ENCODE peak calls at places on chromosome 5, in seven cellular contexts. Y is OCI-LY7, H is PC-3, I is GM23338, V is SK-N-SH, X is HCT116, M is hepatocyte. C is an unnamed sample.

GRCh38 chr5:57895766-57896165 is 413.2 kb upstream of the ACTBL2 start:
- DNase-seq in Y (no peak), H (no peak), I (no peak), V (no peak), X (no peak), M (no peak), C (no peak)

GRCh38 chr5:32869216-32869615 is 158.1 kb downstream of the NPR3 start:
- DNase-seq in Y (no peak), H (peak; percentile 83), I (no peak), V (no peak), X (no peak), M (no peak), C (no peak)

GRCh38 chr5:134742134-134742533 is 3.8 kb downstream of the CAMLG start:
- DNase-seq in Y (no peak), H (no peak), I (no peak), V (no peak), X (no peak), M (no peak), C (no peak)

GRCh38 chr5:133818031-133818431 is 150.4 kb downstream of the C5orf15 start:
- DNase-seq in Y (no peak), H (peak; percentile 58), I (no peak), V (no peak), X (no peak), M (peak; percentile 66), C (peak; percentile 1)

GRCh38 chr5:114380721-114381120 is 18.9 kb downstream of the KCNN2 start:
- DNase-seq in Y (no peak), H (no peak), I (no peak), V (no peak), X (no peak), M (no peak), C (no peak)

GRCh38 chr5:134833340-134834032 is 12.3 kb upstream of the C5orf24 start:
- DNase-seq in Y (no peak), H (no peak), I (no peak), V (no peak), X (no peak), M (no peak), C (no peak)

GRCh38 chr5:179885491-179886090 is 22.1 kb downstream of the TBC1D9B start:
- DNase-seq in Y (no peak), H (no peak), I (no peak), V (no peak), X (no peak), M (no peak), C (no peak)

GRCh38 chr5:147751156-147751830 is 31.2 kb downstream of the JAKMIP2 start:
- DNase-seq in Y (no peak), H (no peak), I (no peak), V (no peak), X (no peak), M (no peak), C (no peak)

GRCh38 chr5:169706758-169707450 is 69.8 kb downstream of the DOCK2 start:
- DNase-seq in Y (no peak), H (peak; percentile 78), I (no peak), V (no peak), X (no peak), M (no peak), C (no peak)

GRCh38 chr5:35120745-35121144 is 73.0 kb upstream of the AGXT2 start:
- DNase-seq in Y (no peak), H (no peak), I (no peak), V (no peak), X (no peak), M (no peak), C (no peak)

GRCh38 chr5:43627028-43627427 is 24.0 kb downstream of the NNT start:
- DNase-seq in Y (peak; percentile 31), H (peak; percentile 80), I (peak; percentile 88), V (peak; percentile 47), X (peak; percentile 66), M (peak; percentile 39), C (peak; percentile 28)

GRCh38 chr5:156120777-156121176 is 206.2 kb upstream of the SGCD start:
- DNase-seq in Y (no peak), H (no peak), I (no peak), V (no peak), X (no peak), M (peak; percentile 5), C (no peak)

GRCh38 chr5:103894882-103895281 is 332.3 kb upstream of the NUDT12 start:
- DNase-seq in Y (no peak), H (no peak), I (peak; percentile 50), V (peak; percentile 27), X (no peak), M (no peak), C (no peak)

GRCh38 chr5:132883261-132883834 is 9.9 kb downstream of the LEAP2 start:
- DNase-seq in Y (peak; percentile 60), H (peak; percentile 63), I (peak; percentile 67), V (peak; percentile 53), X (peak; percentile 52), M (peak; percentile 79), C (peak; percentile 46)

GRCh38 chr5:73796164-73797141 is 170.5 kb downstream of the ARHGEF28 start:
- DNase-seq in Y (no peak), H (peak; percentile 87), I (no peak), V (no peak), X (no peak), M (peak; percentile 56), C (no peak)

GRCh38 chr5:25330721-25331120 is 685.9 kb upstream of the CDH10 start:
- DNase-seq in Y (no peak), H (no peak), I (no peak), V (no peak), X (no peak), M (no peak), C (no peak)

DNA sequence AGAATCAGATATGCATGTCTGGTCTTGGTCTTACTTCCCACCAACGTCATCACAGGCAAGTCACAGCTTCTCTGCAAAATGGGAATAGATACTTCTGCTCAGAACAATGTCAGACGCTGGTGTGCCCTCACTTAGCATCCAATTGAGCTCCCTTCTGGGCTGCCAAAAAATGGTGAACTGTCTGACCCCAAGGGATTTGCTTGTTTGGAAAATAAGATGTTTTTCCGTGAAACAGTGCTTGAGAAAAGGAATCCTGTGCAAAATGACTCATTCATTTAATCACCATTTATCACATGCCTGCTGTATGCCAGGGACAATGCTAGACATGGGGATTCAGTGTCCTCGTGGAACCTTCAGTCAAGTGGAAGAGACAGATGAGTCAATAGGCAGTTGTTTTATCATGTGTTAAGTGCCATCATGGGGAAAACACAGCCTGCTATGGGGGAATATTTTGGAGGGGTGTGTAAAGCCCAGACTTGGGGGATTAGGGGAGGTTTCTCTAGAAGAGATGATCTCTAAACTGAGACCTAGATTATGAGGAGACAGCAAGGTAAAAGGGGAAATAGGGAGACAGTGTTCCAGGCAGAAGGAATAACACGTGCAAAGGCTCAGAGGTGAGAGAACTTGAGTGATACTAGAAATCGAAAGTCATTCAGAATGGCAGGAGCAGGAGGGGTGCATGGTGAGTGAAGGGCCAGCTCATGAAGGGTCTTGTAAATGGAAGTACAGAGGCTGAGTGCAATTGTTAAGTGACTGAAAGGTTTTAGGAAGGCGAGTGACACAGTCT is 3.8 kb downstream of the NIPAL4 start:
- DNase-seq in Y (no peak), H (peak; percentile 64), I (no peak), V (no peak), X (peak; percentile 50), M (no peak), C (no peak)
- H3K4me1 ChIP-seq in Y (no peaks in the 10 kb centered on the region), H (peaks cover 20% of the 10 kb centered on the region), I (peaks cover 16% of the 10 kb centered on the region), V (peaks cover 14% of the 10 kb centered on the region), X (peaks cover 41% of the 10 kb centered on the region), M (peaks cover 7% of the 10 kb centered on the region), C (no peaks in the 10 kb centered on the region)

DNA sequence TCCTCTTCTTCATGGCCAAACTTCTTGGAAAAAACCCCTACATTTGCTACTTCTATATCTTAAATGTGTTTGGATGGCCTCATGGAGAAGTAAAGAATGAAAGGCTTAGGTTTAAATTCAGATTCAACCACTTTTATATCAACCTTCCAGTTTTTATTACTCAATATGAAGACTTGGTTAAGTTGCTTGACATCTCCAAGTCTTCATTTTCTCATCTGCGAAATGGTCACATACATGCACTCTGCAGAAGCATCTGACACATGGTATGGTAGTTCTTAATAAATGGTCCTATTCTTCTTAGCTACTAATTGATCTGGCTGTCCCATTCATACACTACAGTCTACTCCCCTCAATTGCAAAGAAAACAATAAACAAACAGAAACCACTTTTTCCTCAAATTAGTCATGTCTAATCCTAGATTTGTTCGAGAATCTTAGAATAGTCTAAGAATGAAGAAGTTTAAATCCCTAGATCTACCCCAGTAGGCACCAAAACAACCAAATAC is 59.3 kb downstream of the FYB1 start:
- DNase-seq in Y (no peak), H (no peak), I (no peak), V (no peak), X (no peak), M (no peak), C (no peak)
- H3K4me2 ChIP-seq in Y (no peak overlapping the region), H (no peak overlapping the region), I (no peak overlapping the region), V (no peak overlapping the region), X (no peak overlapping the region), M (no peak overlapping the region), C (no peak overlapping the region)

GRCh38 chr5:172503925-172504730 is 49.8 kb upstream of the SH3PXD2B start:
- DNase-seq in Y (no peak), H (no peak), I (no peak), V (no peak), X (no peak), M (no peak), C (no peak)

GRCh38 chr5:172505840-172506638 is 51.7 kb upstream of the SH3PXD2B start:
- DNase-seq in Y (no peak), H (no peak), I (no peak), V (no peak), X (no peak), M (no peak), C (no peak)

GRCh38 chr5:172502969-172503368 is 48.6 kb upstream of the SH3PXD2B start:
- DNase-seq in Y (peak; percentile 9), H (peak; percentile 13), I (peak; percentile 71), V (peak; percentile 41), X (no peak), M (no peak), C (no peak)

GRCh38 chr5:172505403-172505759 is 51.1 kb upstream of the SH3PXD2B start:
- DNase-seq in Y (no peak), H (no peak), I (no peak), V (no peak), X (no peak), M (no peak), C (no peak)

GRCh38 chr5:172504736-172505402 is 50.5 kb upstream of the SH3PXD2B start:
- DNase-seq in Y (no peak), H (no peak), I (no peak), V (no peak), X (no peak), M (no peak), C (no peak)
- TF ChIP-seq EZH2phosphoT487 in Y (no peak), H (no peak), I (no peak), V (no peak), X (no peak), M (no peak), C (no peak)

GRCh38 chr5:149455889-149456409 is 76.9 kb upstream of the IL17B start:
- DNase-seq in Y (no peak), H (peak; percentile 78), I (no peak), V (no peak), X (peak; percentile 90), M (peak; percentile 55), C (no peak)

GRCh38 chr5:149452007-149452664 is 73.0 kb upstream of the IL17B start:
- DNase-seq in Y (peak; percentile 32), H (no peak), I (peak; percentile 63), V (peak; percentile 37), X (no peak), M (peak; percentile 89), C (no peak)

GRCh38 chr5:149450199-149450598 is 71.1 kb upstream of the IL17B start:
- DNase-seq in Y (no peak), H (no peak), I (no peak), V (no peak), X (no peak), M (no peak), C (no peak)

GRCh38 chr5:149453618-149454415 is 74.7 kb upstream of the IL17B start:
- DNase-seq in Y (no peak), H (no peak), I (no peak), V (no peak), X (no peak), M (no peak), C (no peak)

GRCh38 chr5:149452665-149453617 is 73.8 kb upstream of the IL17B start:
- DNase-seq in Y (no peak), H (peak; percentile 34), I (peak; percentile 44), V (no peak), X (no peak), M (peak; percentile 76), C (no peak)
- H3K4me1 ChIP-seq in Y (peaks cover 8% of the 10 kb centered on the region), H (peaks cover 21% of the 10 kb centered on the region), I (peaks cover 13% of the 10 kb centered on the region), V (peaks cover 38% of the 10 kb centered on the region), X (peaks cover 93% of the 10 kb centered on the region), M (peaks cover 49% of the 10 kb centered on the region), C (peaks cover 5% of the 10 kb centered on the region)

C was measured in MM.1S.